ENCODE peak calls at places on chromosomes 11 and 22, in four cellular contexts. One of them, this sample, is unnamed.

GRCh38 chr11:129911298-129911697 is 15.9 kb upstream of the NFRKB start:
- DNase-seq in cardiac muscle cell: no peak
- DNase-seq in tibial nerve: no peak
- DNase-seq in HL-60: no peak
- DNase-seq in this sample: no peak

GRCh38 chr11:122242731-122243130 is 126.7 kb upstream of the BLID start:
- DNase-seq in HL-60: peak; percentile 81
- DNase-seq in tibial nerve: no peak
- DNase-seq in cardiac muscle cell: no peak
- DNase-seq in this sample: no peak

GRCh38 chr11:64245797-64246623 is 733 bp downstream of the PPP1R14B start:
- DNase-seq in HL-60: peak; percentile 75
- DNase-seq in tibial nerve: peak; percentile 58
- DNase-seq in cardiac muscle cell: no peak
- DNase-seq in this sample: peak; percentile 93

GRCh38 chr11:111472228-111472627 is 40.0 kb downstream of the BTG4 start:
- DNase-seq in tibial nerve: no peak
- DNase-seq in cardiac muscle cell: no peak
- DNase-seq in HL-60: no peak
- DNase-seq in this sample: no peak

GRCh38 chr11:96393753-96394348 is 4.0 kb downstream of the JRKL start:
- DNase-seq in HL-60: peak; percentile 13
- DNase-seq in cardiac muscle cell: peak; percentile 40
- DNase-seq in tibial nerve: no peak
- DNase-seq in this sample: no peak

GRCh38 chr22:36067237-36067558 is 38.6 kb upstream of the RBFOX2 start:
- DNase-seq in tibial nerve: no peak
- DNase-seq in HL-60: no peak
- DNase-seq in cardiac muscle cell: no peak
- DNase-seq in this sample: no peak

GRCh38 chr11:70161043-70161625 is 42.0 kb upstream of the FADD start:
- DNase-seq in tibial nerve: no peak
- DNase-seq in HL-60: no peak
- DNase-seq in cardiac muscle cell: no peak
- DNase-seq in this sample: no peak

GRCh38 chr22:37525073-37525745 is 6.0 kb upstream of the CARD10 start:
- DNase-seq in HL-60: no peak
- DNase-seq in tibial nerve: no peak
- DNase-seq in cardiac muscle cell: no peak
- DNase-seq in this sample: peak; percentile 84

GRCh38 chr11:279966-280761 is 2.0 kb downstream of the NLRP6 start:
- DNase-seq in cardiac muscle cell: peak; percentile 64
- DNase-seq in HL-60: peak; percentile 70
- DNase-seq in tibial nerve: no peak
- DNase-seq in this sample: no peak

GRCh38 chr22:45645150-45645525 is 26.5 kb upstream of the ATXN10 start:
- DNase-seq in cardiac muscle cell: no peak
- DNase-seq in tibial nerve: no peak
- DNase-seq in HL-60: peak; percentile 5
- DNase-seq in this sample: no peak

GRCh38 chr22:49772692-49773091 is 55.0 kb downstream of the BRD1 start:
- DNase-seq in HL-60: no peak
- DNase-seq in tibial nerve: no peak
- DNase-seq in cardiac muscle cell: no peak
- DNase-seq in this sample: no peak

GRCh38 chr22:47776329-47776728 is 1013.9 kb downstream of the TBC1D22A start:
- DNase-seq in tibial nerve: no peak
- DNase-seq in HL-60: no peak
- DNase-seq in cardiac muscle cell: no peak
- DNase-seq in this sample: no peak

GRCh38 chr11:117387992-117388765 is 60.5 kb downstream of the CEP164 start:
- DNase-seq in tibial nerve: no peak
- DNase-seq in cardiac muscle cell: no peak
- DNase-seq in HL-60: no peak
- DNase-seq in this sample: no peak

GRCh38 chr11:19311306-19312030 is 70.7 kb upstream of the E2F8 start:
- DNase-seq in tibial nerve: peak; percentile 95
- DNase-seq in HL-60: peak; percentile 35
- DNase-seq in cardiac muscle cell: peak; percentile 67
- DNase-seq in this sample: peak; percentile 69

GRCh38 chr11:108319541-108320145 is 96.8 kb downstream of the ATM start:
- DNase-seq in HL-60: no peak
- DNase-seq in cardiac muscle cell: no peak
- DNase-seq in tibial nerve: no peak
- DNase-seq in this sample: no peak

GRCh38 chr11:129427376-129427775 is 51.7 kb downstream of the BARX2 start:
- DNase-seq in cardiac muscle cell: no peak
- DNase-seq in tibial nerve: no peak
- DNase-seq in HL-60: no peak
- DNase-seq in this sample: no peak

GRCh38 chr11:832529-833113 is at the start of gene CD151:
- DNase-seq in cardiac muscle cell: peak; percentile 79
- DNase-seq in tibial nerve: no peak
- DNase-seq in HL-60: no peak
- DNase-seq in this sample: no peak

GRCh38 chr11:69994810-69995209 is 83.3 kb upstream of the ANO1 start:
- DNase-seq in tibial nerve: no peak
- DNase-seq in cardiac muscle cell: no peak
- DNase-seq in HL-60: no peak
- DNase-seq in this sample: no peak

GRCh38 chr11:33402066-33402465 is 144.9 kb downstream of the HIPK3 start:
- DNase-seq in cardiac muscle cell: no peak
- DNase-seq in HL-60: no peak
- DNase-seq in tibial nerve: no peak
- DNase-seq in this sample: no peak

GRCh38 chr11:17642980-17643379 is 76.4 kb upstream of the MYOD1 start:
- DNase-seq in HL-60: no peak
- DNase-seq in tibial nerve: no peak
- DNase-seq in cardiac muscle cell: no peak
- DNase-seq in this sample: no peak

GRCh38 chr11:5550440-5551095 is 2.2 kb upstream of the OR52H1 start:
- DNase-seq in cardiac muscle cell: no peak
- DNase-seq in HL-60: no peak
- DNase-seq in tibial nerve: no peak
- DNase-seq in this sample: no peak

GRCh38 chr22:40348025-40348658 is 1.8 kb downstream of the ADSL start:
- DNase-seq in tibial nerve: peak; percentile 69
- DNase-seq in HL-60: peak; percentile 67
- DNase-seq in cardiac muscle cell: peak; percentile 59
- DNase-seq in this sample: no peak

GRCh38 chr11:93279911-93280347 is 50.6 kb upstream of the DEUP1 start:
- DNase-seq in tibial nerve: no peak
- DNase-seq in cardiac muscle cell: peak; percentile 30
- DNase-seq in HL-60: no peak
- DNase-seq in this sample: no peak

GRCh38 chr11:71309611-71310010 is 57.2 kb upstream of the SHANK2 start:
- DNase-seq in cardiac muscle cell: no peak
- DNase-seq in tibial nerve: no peak
- DNase-seq in HL-60: no peak
- DNase-seq in this sample: peak; percentile 23

GRCh38 chr11:100203789-100204188 is 483.3 kb upstream of the ARHGAP42 start:
- DNase-seq in tibial nerve: no peak
- DNase-seq in HL-60: no peak
- DNase-seq in cardiac muscle cell: no peak
- DNase-seq in this sample: no peak

GRCh38 chr11:70619591-70619990 is 221.3 kb downstream of the CTTN start:
- DNase-seq in tibial nerve: no peak
- DNase-seq in cardiac muscle cell: no peak
- DNase-seq in HL-60: no peak
- DNase-seq in this sample: no peak

GRCh38 chr22:48366591-48366990 is 1461.1 kb downstream of the BRD1 start:
- DNase-seq in cardiac muscle cell: no peak
- DNase-seq in HL-60: no peak
- DNase-seq in tibial nerve: no peak
- DNase-seq in this sample: no peak

GRCh38 chr11:2933376-2934056 is 4.3 kb upstream of the PHLDA2 start:
- DNase-seq in HL-60: peak; percentile 90
- DNase-seq in cardiac muscle cell: no peak
- DNase-seq in tibial nerve: no peak
- DNase-seq in this sample: peak; percentile 95

GRCh38 chr11:67468056-67468455 is 995 bp downstream of the TMEM134 start:
- DNase-seq in cardiac muscle cell: no peak
- DNase-seq in tibial nerve: no peak
- DNase-seq in HL-60: no peak
- DNase-seq in this sample: no peak

GRCh38 chr11:11545285-11546275 is 76.2 kb downstream of the GALNT18 start:
- DNase-seq in cardiac muscle cell: no peak
- DNase-seq in tibial nerve: no peak
- DNase-seq in HL-60: no peak
- DNase-seq in this sample: no peak

GRCh38 chr22:44380716-44381500 is 68.2 kb upstream of the SHISAL1 start:
- DNase-seq in cardiac muscle cell: no peak
- DNase-seq in tibial nerve: no peak
- DNase-seq in HL-60: no peak
- DNase-seq in this sample: peak; percentile 24

GRCh38 chr11:112526699-112527410 is 266.2 kb upstream of the PLET1 start:
- DNase-seq in HL-60: no peak
- DNase-seq in cardiac muscle cell: no peak
- DNase-seq in tibial nerve: no peak
- DNase-seq in this sample: no peak

GRCh38 chr11:68317147-68317785 is 4.9 kb downstream of the LRP5 start:
- DNase-seq in tibial nerve: no peak
- DNase-seq in HL-60: no peak
- DNase-seq in cardiac muscle cell: no peak
- DNase-seq in this sample: no peak

GRCh38 chr11:2099523-2100316 is 39.5 kb downstream of the IGF2 start:
- DNase-seq in cardiac muscle cell: no peak
- DNase-seq in HL-60: no peak
- DNase-seq in tibial nerve: no peak
- DNase-seq in this sample: peak; percentile 70

GRCh38 chr22:44412136-44412731 is 85.8 kb downstream of the RTL6 start:
- DNase-seq in tibial nerve: no peak
- DNase-seq in HL-60: no peak
- DNase-seq in cardiac muscle cell: no peak
- DNase-seq in this sample: no peak

GRCh38 chr11:10866893-10867331 is 9.1 kb upstream of the ZBED5 start:
- DNase-seq in cardiac muscle cell: peak; percentile 20
- DNase-seq in tibial nerve: no peak
- DNase-seq in HL-60: no peak
- DNase-seq in this sample: no peak

GRCh38 chr11:125262194-125262824 is 97.8 kb downstream of the PKNOX2 start:
- DNase-seq in cardiac muscle cell: peak; percentile 49
- DNase-seq in HL-60: no peak
- DNase-seq in tibial nerve: no peak
- DNase-seq in this sample: no peak

GRCh38 chr11:125262825-125263218 is 98.3 kb downstream of the PKNOX2 start:
- DNase-seq in tibial nerve: no peak
- DNase-seq in HL-60: no peak
- DNase-seq in cardiac muscle cell: peak; percentile 30
- DNase-seq in this sample: peak; percentile 56

GRCh38 chr11:125263268-125263790 is 98.8 kb downstream of the PKNOX2 start:
- DNase-seq in tibial nerve: peak; percentile 50
- DNase-seq in HL-60: no peak
- DNase-seq in cardiac muscle cell: peak; percentile 54
- DNase-seq in this sample: peak; percentile 89

GRCh38 chr11:125261471-125262087 is 97.0 kb downstream of the PKNOX2 start:
- DNase-seq in HL-60: no peak
- DNase-seq in tibial nerve: no peak
- DNase-seq in cardiac muscle cell: no peak
- DNase-seq in this sample: no peak

GRCh38 chr11:125264091-125265022 is 99.8 kb downstream of the PKNOX2 start:
- DNase-seq in HL-60: no peak
- DNase-seq in cardiac muscle cell: no peak
- DNase-seq in tibial nerve: no peak
- DNase-seq in this sample: no peak
- H3K27ac ChIP-seq in HL-60: no peak overlapping the region
- H3K27ac ChIP-seq in cardiac muscle cell: no peak overlapping the region
- H3K27ac ChIP-seq in tibial nerve: peak overlapping the region; percentile 81
- H3K27ac ChIP-seq in this sample: no peak overlapping the region

GRCh38 chr22:32410459-32410858 is 1.6 kb downstream of the RTCB start:
- DNase-seq in HL-60: no peak
- DNase-seq in cardiac muscle cell: no peak
- DNase-seq in tibial nerve: no peak
- DNase-seq in this sample: no peak
- H3K4me3 ChIP-seq in HL-60: no peak overlapping the region
- H3K4me3 ChIP-seq in cardiac muscle cell: no peak overlapping the region
- H3K4me3 ChIP-seq in tibial nerve: no peak overlapping the region
- H3K4me3 ChIP-seq in this sample: no peak overlapping the region

GRCh38 chr22:30511903-30512302 is 6.4 kb upstream of the SEC14L4 start:
- DNase-seq in HL-60: no peak
- DNase-seq in cardiac muscle cell: no peak
- DNase-seq in tibial nerve: no peak
- DNase-seq in this sample: no peak

GRCh38 chr22:30503551-30503950 is 1.9 kb downstream of the SEC14L4 start:
- DNase-seq in HL-60: no peak
- DNase-seq in tibial nerve: no peak
- DNase-seq in cardiac muscle cell: no peak
- DNase-seq in this sample: no peak

GRCh38 chr22:30506507-30506968 is 1.0 kb upstream of the SEC14L4 start:
- DNase-seq in cardiac muscle cell: no peak
- DNase-seq in HL-60: no peak
- DNase-seq in tibial nerve: no peak
- DNase-seq in this sample: no peak

GRCh38 chr22:30511109-30511508 is 5.6 kb upstream of the SEC14L4 start:
- DNase-seq in cardiac muscle cell: no peak
- DNase-seq in HL-60: no peak
- DNase-seq in tibial nerve: no peak
- DNase-seq in this sample: no peak

DNA sequence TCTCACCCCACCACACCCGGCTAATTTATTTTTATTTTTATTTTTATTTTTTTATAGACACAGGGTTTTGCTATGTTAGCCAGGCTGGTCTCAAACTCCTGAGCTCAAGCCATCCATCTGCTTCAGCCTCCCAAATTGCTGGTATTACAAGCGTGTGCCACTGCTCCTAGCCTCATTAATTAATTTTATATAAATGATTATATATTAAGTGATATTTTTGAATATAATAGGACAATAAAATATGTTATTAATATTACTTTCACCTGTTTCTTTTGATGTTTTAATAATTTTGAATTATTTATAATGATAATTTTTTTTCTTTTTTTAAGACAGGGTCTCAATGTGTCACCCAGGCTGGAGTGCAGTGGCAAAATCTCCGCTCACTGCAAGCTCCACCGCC is 2.2 kb upstream of the SEC14L4 start:
- DNase-seq in HL-60: no peak
- DNase-seq in cardiac muscle cell: no peak
- DNase-seq in tibial nerve: no peak
- DNase-seq in this sample: no peak
- H3K27ac ChIP-seq in HL-60: no peak overlapping the region
- H3K27ac ChIP-seq in cardiac muscle cell: no peak overlapping the region
- H3K27ac ChIP-seq in tibial nerve: no peak overlapping the region
- H3K27ac ChIP-seq in this sample: no peak overlapping the region

GRCh38 chr11:43738600-43739409 is 58.3 kb downstream of the HSD17B12 start:
- DNase-seq in HL-60: no peak
- DNase-seq in tibial nerve: no peak
- DNase-seq in cardiac muscle cell: peak; percentile 86
- DNase-seq in this sample: no peak
- H3K4me3 ChIP-seq in HL-60: no peak overlapping the region
- H3K4me3 ChIP-seq in tibial nerve: no peak overlapping the region
- H3K4me3 ChIP-seq in cardiac muscle cell: peak overlapping the region; percentile 20
- H3K4me3 ChIP-seq in this sample: no peak overlapping the region

This sample was measured in aorta.